ENCODE peak calls at places on chromosomes 7 and 10, in eight cellular contexts. C is NB4; T is heart left ventricle; R is GM12865; F is fibroblast of lung; Q is left lung; A is fibroblast of pulmonary artery; S is CD8-positive, alpha-beta memory T cell. U is an unnamed sample.

GRCh38 chr10:101602767-101603398 is 14.8 kb downstream of the DPCD start:
- DNase-seq in F (peak; percentile 71), R (peak; percentile 75), Q (peak; percentile 89), S (peak; percentile 14), T (peak; percentile 78), A (peak; percentile 77), C (peak; percentile 90), U (peak; percentile 80)

GRCh38 chr7:73977626-73978618 is 50.1 kb upstream of the ELN start:
- DNase-seq in T (no peak), R (no peak), S (no peak), C (peak; percentile 60), A (no peak), F (no peak), Q (no peak), U (no peak)

GRCh38 chr10:124249196-124249595 is 155.8 kb upstream of the CHST15 start:
- DNase-seq in T (no peak), R (no peak), Q (no peak), A (no peak), S (no peak), C (no peak), F (no peak), U (no peak)

GRCh38 chr7:12674053-12674452 is 13.4 kb upstream of the ARL4A start:
- DNase-seq in A (no peak), R (no peak), Q (no peak), T (no peak), F (no peak), S (no peak), C (no peak), U (no peak)

GRCh38 chr10:103692421-103693069 is 162.8 kb downstream of the SH3PXD2A start:
- DNase-seq in F (no peak), S (peak; percentile 21), R (peak; percentile 92), T (no peak), C (no peak), Q (peak; percentile 71), A (no peak), U (no peak)

GRCh38 chr10:62045765-62046521 is 144.4 kb downstream of the ARID5B start:
- DNase-seq in C (peak; percentile 66), F (peak; percentile 89), T (no peak), Q (no peak), A (peak; percentile 94), S (no peak), R (peak; percentile 43), U (peak; percentile 95)

GRCh38 chr7:2037805-2038635 is 194.7 kb downstream of the MAD1L1 start:
- DNase-seq in T (peak; percentile 56), A (peak; percentile 71), S (peak; percentile 40), C (no peak), Q (peak; percentile 14), F (peak; percentile 74), R (peak; percentile 80), U (peak; percentile 30)

GRCh38 chr10:17387861-17388503 is 66.4 kb downstream of the ST8SIA6 start:
- DNase-seq in F (no peak), A (no peak), C (no peak), R (no peak), S (no peak), T (no peak), Q (no peak), U (no peak)

GRCh38 chr7:45171946-45172345 is 14.4 kb downstream of the RAMP3 start:
- DNase-seq in S (no peak), Q (no peak), F (no peak), T (peak; percentile 51), R (no peak), C (no peak), A (no peak), U (no peak)

GRCh38 chr7:17131060-17131345 is 167.4 kb upstream of the AHR start:
- DNase-seq in S (no peak), R (no peak), Q (no peak), T (no peak), A (peak; percentile 39), F (peak; percentile 46), C (no peak), U (peak; percentile 46)

GRCh38 chr7:4171029-4171786 is 510.9 kb upstream of the FOXK1 start:
- DNase-seq in T (peak; percentile 35), A (no peak), R (no peak), F (no peak), Q (peak; percentile 58), C (no peak), S (no peak), U (no peak)

GRCh38 chr10:44756235-44756634 is 154.9 kb upstream of the TMEM72 start:
- DNase-seq in F (peak; percentile 63), C (no peak), Q (no peak), S (no peak), R (no peak), T (no peak), A (peak; percentile 39), U (peak; percentile 75)

DNA sequence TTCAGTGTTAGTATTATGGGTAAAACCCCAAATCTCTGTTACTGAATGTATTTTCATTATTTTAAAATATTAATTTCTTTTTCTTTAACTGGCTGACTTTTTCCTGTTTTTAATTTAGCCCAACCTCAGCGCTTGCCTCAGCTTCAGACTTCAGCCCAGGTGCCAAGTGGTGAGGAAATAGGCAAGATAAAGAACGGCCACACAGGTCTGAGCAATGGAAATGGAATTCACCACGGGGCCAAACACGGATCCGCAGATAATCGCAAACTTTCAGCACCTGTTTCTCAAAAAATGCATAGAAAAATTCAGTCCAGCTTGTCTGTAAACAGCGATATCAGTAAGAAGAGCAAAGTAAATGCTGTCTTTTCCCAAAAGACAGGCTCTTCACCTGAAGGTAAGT is 57.5 kb downstream of the MDFIC start:
- DNase-seq in S (no peak), T (no peak), C (no peak), Q (no peak), F (peak; percentile 41), A (peak; percentile 89), R (peak; percentile 12), U (peak; percentile 77)
- H3K4me3 ChIP-seq in S (no peak overlapping the region), T (peak overlapping the region; percentile 33), C (no peak overlapping the region), Q (no peak overlapping the region), F (no peak overlapping the region), A (no peak overlapping the region), R (peak overlapping the region; percentile 12), U (no peak overlapping the region)

GRCh38 chr10:92594194-92594593 is 1.3 kb downstream of the KIF11 start:
- DNase-seq in S (peak; percentile 10), A (no peak), C (peak; percentile 31), Q (no peak), T (no peak), F (no peak), R (peak; percentile 50), U (no peak)
- H3K4me3 ChIP-seq in S (no peak overlapping the region), A (peak overlapping the region; percentile 90), C (peak overlapping the region; percentile 97), Q (no peak overlapping the region), T (no peak overlapping the region), F (peak overlapping the region; percentile 97), R (peak overlapping the region; percentile 94), U (peak overlapping the region; percentile 79)

GRCh38 chr7:150716368-150716767 is at the start of gene GIMAP1:
- DNase-seq in A (no peak), Q (no peak), F (no peak), C (peak; percentile 84), R (peak; percentile 85), S (peak; percentile 71), T (peak; percentile 71), U (no peak)
- H3K4me3 ChIP-seq in A (no peak within 1 kb of the TSS), Q (peak within 1 kb of the TSS; percentile 25), F (no peak within 1 kb of the TSS), C (peak within 1 kb of the TSS; percentile 29), R (peak within 1 kb of the TSS; percentile 92), S (peak within 1 kb of the TSS; percentile 77), T (peak within 1 kb of the TSS; percentile 60), U (no peak within 1 kb of the TSS)

GRCh38 chr10:3451516-3452185 is 279.1 kb upstream of the PITRM1 start:
- DNase-seq in F (no peak), A (no peak), S (no peak), C (no peak), Q (no peak), T (no peak), R (no peak), U (no peak)

GRCh38 chr10:3445688-3446087 is 273.1 kb upstream of the PITRM1 start:
- DNase-seq in T (no peak), F (peak; percentile 61), C (no peak), Q (no peak), R (no peak), S (no peak), A (no peak), U (no peak)

GRCh38 chr10:3442451-3442990 is 269.9 kb upstream of the PITRM1 start:
- DNase-seq in Q (no peak), A (no peak), T (no peak), R (no peak), S (no peak), C (no peak), F (no peak), U (no peak)

GRCh38 chr10:3446233-3446632 is 273.7 kb upstream of the PITRM1 start:
- DNase-seq in C (no peak), F (no peak), A (no peak), Q (no peak), T (no peak), R (no peak), S (no peak), U (no peak)
- H3K4me3 ChIP-seq in C (no peak overlapping the region), F (no peak overlapping the region), A (no peak overlapping the region), Q (no peak overlapping the region), T (no peak overlapping the region), R (no peak overlapping the region), S (no peak overlapping the region), U (no peak overlapping the region)

GRCh38 chr10:71961831-71962230 is 2.4 kb upstream of the CHST3 start:
- DNase-seq in S (no peak), A (no peak), C (no peak), F (no peak), Q (no peak), T (no peak), R (no peak), U (no peak)

GRCh38 chr10:71962915-71963314 is 1.3 kb upstream of the CHST3 start:
- DNase-seq in S (no peak), F (no peak), T (no peak), C (no peak), R (no peak), A (no peak), Q (no peak), U (no peak)

GRCh38 chr10:71963756-71964668 is at the start of gene CHST3:
- DNase-seq in S (no peak), C (no peak), Q (peak; percentile 82), F (peak; percentile 64), A (peak; percentile 67), R (peak; percentile 36), T (peak; percentile 90), U (peak; percentile 84)

GRCh38 chr10:71964669-71965515 is 697 bp downstream of the CHST3 start:
- DNase-seq in Q (peak; percentile 81), F (peak; percentile 73), T (peak; percentile 74), S (no peak), C (no peak), A (peak; percentile 79), R (no peak), U (peak; percentile 84)

GRCh38 chr10:71963351-71963755 is 842 bp upstream of the CHST3 start:
- DNase-seq in S (no peak), T (peak; percentile 67), A (peak; percentile 47), C (no peak), R (no peak), F (no peak), Q (no peak), U (peak; percentile 63)
- H3K4me3 ChIP-seq in S (no peak overlapping the region), T (peak overlapping the region; percentile 70), A (peak overlapping the region; percentile 80), C (no peak overlapping the region), R (no peak overlapping the region), F (no peak overlapping the region), Q (no peak overlapping the region), U (peak overlapping the region; percentile 80)

DNA sequence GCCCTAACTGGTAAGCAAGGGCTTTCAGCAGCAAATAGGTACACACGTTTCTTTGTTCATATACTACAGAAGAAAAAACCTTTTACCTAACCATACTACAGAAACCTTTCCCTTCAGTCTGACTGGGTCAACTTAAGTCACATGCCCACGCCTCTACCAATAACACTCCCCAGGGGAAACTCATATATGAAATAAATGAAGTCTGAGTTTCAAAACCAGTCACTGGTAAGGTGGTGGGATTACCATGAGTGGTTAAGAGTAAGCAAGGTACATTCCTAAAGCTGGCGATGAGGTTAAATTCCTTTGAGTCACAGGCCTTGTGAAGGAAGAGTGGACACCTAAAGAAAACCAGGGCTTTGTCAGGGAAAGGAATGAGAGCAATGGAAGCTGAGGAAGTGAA is 21.4 kb upstream of the KIF20B start:
- DNase-seq in T (no peak), C (no peak), R (peak; percentile 39), S (no peak), F (no peak), A (no peak), Q (no peak), U (no peak)
- H3K4me3 ChIP-seq in T (no peak overlapping the region), C (no peak overlapping the region), R (no peak overlapping the region), S (no peak overlapping the region), F (no peak overlapping the region), A (no peak overlapping the region), Q (no peak overlapping the region), U (no peak overlapping the region)